ENCODE peak calls at places on chromosomes 1 and 21, in four cellular contexts. One of them, this sample, is unnamed.

GRCh38 chr1:149903836-149904491 is 4.6 kb downstream of the BOLA1 start:
- DNase-seq in RPMI7951: no peak
- DNase-seq in pulmonary artery endothelial cell: no peak
- DNase-seq in GM12865: no peak
- DNase-seq in this sample: no peak

GRCh38 chr21:27519357-27519756 is 552.5 kb upstream of the ADAMTS5 start:
- DNase-seq in GM12865: no peak
- DNase-seq in RPMI7951: peak; percentile 61
- DNase-seq in pulmonary artery endothelial cell: no peak
- DNase-seq in this sample: no peak

GRCh38 chr1:20032425-20032824 is 37.6 kb upstream of the PLA2G5 start:
- DNase-seq in RPMI7951: no peak
- DNase-seq in GM12865: no peak
- DNase-seq in pulmonary artery endothelial cell: no peak
- DNase-seq in this sample: no peak

GRCh38 chr1:226804907-226805759 is 65.3 kb upstream of the PSEN2 start:
- DNase-seq in RPMI7951: no peak
- DNase-seq in GM12865: no peak
- DNase-seq in pulmonary artery endothelial cell: no peak
- DNase-seq in this sample: no peak

GRCh38 chr1:241356519-241357365 is at the start of gene RGS7:
- DNase-seq in GM12865: peak; percentile 12
- DNase-seq in RPMI7951: peak; percentile 38
- DNase-seq in pulmonary artery endothelial cell: no peak
- DNase-seq in this sample: peak; percentile 56

GRCh38 chr1:169086603-169087455 is 19.7 kb upstream of the ATP1B1 start:
- DNase-seq in pulmonary artery endothelial cell: no peak
- DNase-seq in GM12865: no peak
- DNase-seq in RPMI7951: peak; percentile 25
- DNase-seq in this sample: no peak

GRCh38 chr1:45244660-45245059 is 38.3 kb upstream of the ZSWIM5 start:
- DNase-seq in GM12865: no peak
- DNase-seq in RPMI7951: no peak
- DNase-seq in pulmonary artery endothelial cell: no peak
- DNase-seq in this sample: no peak

GRCh38 chr1:207833381-207833780 is 77.5 kb downstream of the CD34 start:
- DNase-seq in GM12865: no peak
- DNase-seq in pulmonary artery endothelial cell: no peak
- DNase-seq in RPMI7951: no peak
- DNase-seq in this sample: no peak

GRCh38 chr1:223711173-223711572 is 1.2 kb upstream of the CAPN2 start:
- DNase-seq in GM12865: no peak
- DNase-seq in RPMI7951: peak; percentile 61
- DNase-seq in pulmonary artery endothelial cell: no peak
- DNase-seq in this sample: peak; percentile 60

GRCh38 chr1:199573047-199573446 is 454.5 kb upstream of the NR5A2 start:
- DNase-seq in RPMI7951: no peak
- DNase-seq in GM12865: no peak
- DNase-seq in pulmonary artery endothelial cell: no peak
- DNase-seq in this sample: no peak

This sample was measured in stomach.